ENCODE peak calls at places on chromosomes 5 and 9, in five cellular contexts. T is SK-N-SH, Q is sigmoid colon, L is transverse colon, Y is stomach. A is an unnamed sample. For H3K27me3, the result is how much of the 10 kb centered on the place peaks cover.

GRCh38 chr5:72510610-72511121 is 3.5 kb upstream of the ZNF366 start:
- DNase-seq in T (no peak), Q (peak), L (no peak), Y (no peak), A (peak)

GRCh38 chr5:57416246-57416996 is 66.2 kb downstream of the ACTBL2 start:
- DNase-seq in T (peak), Q (no peak), L (no peak), Y (no peak), A (no peak)

GRCh38 chr9:76835571-76836283 is 70.2 kb downstream of the PRUNE2 start:
- DNase-seq in T (no peak), Q (peak), L (no peak), Y (no peak), A (no peak)

GRCh38 chr9:104009853-104010252 is 84.3 kb upstream of the SMC2 start:
- DNase-seq in T (no peak), Q (no peak), L (no peak), Y (no peak), A (no peak)

GRCh38 chr5:56481147-56481997 is 248.2 kb upstream of the ANKRD55 start:
- DNase-seq in T (peak), Q (peak), L (peak), Y (peak), A (no peak)

GRCh38 chr5:156617426-156617825 is 232.7 kb upstream of the PPP1R2B start:
- DNase-seq in T (no peak), Q (no peak), L (no peak), Y (no peak), A (no peak)

GRCh38 chr9:27413507-27414214 is 110.4 kb upstream of the IFNK start:
- DNase-seq in T (no peak), Q (no peak), L (no peak), Y (no peak), A (no peak)

GRCh38 chr5:93831449-93831848 is 90.0 kb upstream of the POU5F2 start:
- DNase-seq in T (no peak), Q (no peak), L (no peak), Y (no peak), A (no peak)

GRCh38 chr5:116563909-116564308 is 10.7 kb downstream of the SEMA6A start:
- DNase-seq in T (no peak), Q (no peak), L (no peak), Y (no peak), A (no peak)

GRCh38 chr5:429453-430188 is 13.4 kb upstream of the EXOC3 start:
- DNase-seq in T (no peak), Q (peak), L (peak), Y (peak), A (no peak)

GRCh38 chr5:39309534-39309933 is 54.8 kb downstream of the C9 start:
- DNase-seq in T (no peak), Q (no peak), L (no peak), Y (no peak), A (no peak)

GRCh38 chr9:129626944-129627297 is 958 bp downstream of the NTMT1 start:
- DNase-seq in T (no peak), Q (no peak), L (no peak), Y (no peak), A (no peak)

GRCh38 chr9:131173995-131174394 is 48.6 kb downstream of the NUP214 start:
- DNase-seq in T (no peak), Q (no peak), L (no peak), Y (no peak), A (no peak)

GRCh38 chr5:94691947-94692346 is 73.5 kb downstream of the SLF1 start:
- DNase-seq in T (peak), Q (no peak), L (no peak), Y (no peak), A (no peak)

GRCh38 chr9:87647114-87647513 is 78.8 kb upstream of the CTSL start:
- DNase-seq in T (no peak), Q (no peak), L (no peak), Y (no peak), A (no peak)

GRCh38 chr5:40798012-40798855 is at the start of gene PRKAA1:
- DNase-seq in T (peak), Q (peak), L (peak), Y (peak), A (peak)

GRCh38 chr9:20557890-20558608 is 64.2 kb downstream of the MLLT3 start:
- DNase-seq in T (no peak), Q (no peak), L (peak), Y (no peak), A (no peak)

GRCh38 chr5:102048940-102049339 is 247.1 kb downstream of the SLCO4C1 start:
- DNase-seq in T (peak), Q (no peak), L (no peak), Y (no peak), A (no peak)

GRCh38 chr5:65882278-65882677 is 44.1 kb upstream of the ERBIN start:
- DNase-seq in T (no peak), Q (no peak), L (no peak), Y (no peak), A (no peak)

GRCh38 chr5:150286820-150287219 is 2.8 kb downstream of the CAMK2A start:
- DNase-seq in T (peak), Q (no peak), L (no peak), Y (no peak), A (no peak)

GRCh38 chr9:115341401-115341800 is 223.4 kb upstream of the TNC start:
- DNase-seq in T (no peak), Q (peak), L (no peak), Y (no peak), A (peak)

GRCh38 chr5:3537942-3538341 is 57.7 kb upstream of the IRX1 start:
- DNase-seq in T (no peak), Q (no peak), L (no peak), Y (no peak), A (no peak)

GRCh38 chr9:128094950-128095544 is 27.0 kb downstream of the SLC25A25 start:
- DNase-seq in T (no peak), Q (no peak), L (no peak), Y (no peak), A (no peak)

GRCh38 chr5:121503111-121503840 is 348.4 kb upstream of the FTMT start:
- DNase-seq in T (peak), Q (no peak), L (peak), Y (peak), A (no peak)

GRCh38 chr9:107158321-107158720 is 124.8 kb upstream of the RAD23B start:
- DNase-seq in T (peak), Q (no peak), L (no peak), Y (no peak), A (no peak)

GRCh38 chr9:14435871-14436270 is 121.9 kb upstream of the NFIB start:
- DNase-seq in T (no peak), Q (no peak), L (no peak), Y (no peak), A (no peak)

GRCh38 chr9:69221036-69221435 is 47.0 kb downstream of the TJP2 start:
- DNase-seq in T (no peak), Q (no peak), L (no peak), Y (no peak), A (no peak)

GRCh38 chr5:88140863-88141694 is 127.6 kb downstream of the TMEM161B start:
- DNase-seq in T (peak), Q (peak), L (peak), Y (peak), A (peak)

GRCh38 chr9:125659954-125660353 is 47.1 kb downstream of the MAPKAP1 start:
- DNase-seq in T (no peak), Q (no peak), L (no peak), Y (no peak), A (no peak)

GRCh38 chr9:91421022-91421765 is 2.4 kb downstream of the NFIL3 start:
- DNase-seq in T (peak), Q (peak), L (peak), Y (no peak), A (peak)

GRCh38 chr5:180346358-180346757 is 6.8 kb downstream of the GFPT2 start:
- DNase-seq in T (no peak), Q (no peak), L (no peak), Y (no peak), A (no peak)

GRCh38 chr9:18268381-18268780 is 205.6 kb upstream of the ADAMTSL1 start:
- DNase-seq in T (no peak), Q (no peak), L (no peak), Y (no peak), A (no peak)

DNA sequence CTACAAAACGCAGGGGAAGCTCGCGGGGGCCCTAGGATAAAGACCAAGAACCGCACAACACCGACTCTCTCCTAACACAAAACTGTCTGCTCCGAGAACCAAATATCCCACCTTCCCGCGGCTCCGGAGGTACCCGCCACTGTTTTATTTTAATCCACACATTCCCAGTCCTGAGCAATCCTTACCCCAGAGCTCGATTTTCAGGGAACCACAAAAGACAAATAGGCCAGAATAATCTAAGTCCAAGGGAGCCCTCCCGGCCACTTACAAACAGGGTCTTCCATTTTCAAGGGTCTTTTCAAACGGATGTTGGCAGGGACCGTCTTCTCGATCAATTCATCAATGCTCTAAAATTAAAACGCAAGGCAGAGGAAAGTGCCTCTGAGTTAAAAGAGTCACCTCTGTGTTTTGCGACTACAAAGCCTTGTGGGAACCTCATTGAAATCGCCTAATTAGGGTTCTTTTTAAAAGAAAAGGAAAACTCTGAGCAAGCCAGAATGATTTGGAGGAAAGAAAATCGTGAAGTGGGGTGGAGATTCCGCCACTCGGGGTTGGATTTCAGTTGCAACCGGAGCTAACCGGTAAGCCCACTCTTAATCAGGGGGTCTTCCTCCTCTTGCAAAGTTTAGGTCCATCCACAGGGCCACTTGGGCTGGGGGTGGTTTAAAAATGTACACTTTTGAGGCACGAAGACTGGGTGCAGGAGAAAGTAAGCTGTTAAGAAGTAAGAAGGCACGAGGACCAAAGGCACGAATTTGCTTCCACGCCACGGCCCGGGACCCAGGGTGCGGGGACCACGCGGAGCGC is 980 bp downstream of the GLDC start:
- DNase-seq in T (no peak), Q (no peak), L (no peak), Y (no peak), A (no peak)
- H3K27me3 ChIP-seq in T (under half), Q (half or more), L (half or more), Y (under half), A (half or more)

GRCh38 chr5:141603912-141604311 is 14.9 kb downstream of the DIAPH1 start:
- DNase-seq in T (no peak), Q (no peak), L (no peak), Y (no peak), A (no peak)

GRCh38 chr5:141608046-141608445 is 10.8 kb downstream of the DIAPH1 start:
- DNase-seq in T (no peak), Q (no peak), L (no peak), Y (no peak), A (no peak)

GRCh38 chr5:141608557-141608956 is 10.2 kb downstream of the DIAPH1 start:
- DNase-seq in T (no peak), Q (no peak), L (no peak), Y (no peak), A (no peak)

GRCh38 chr5:141604318-141604717 is 14.5 kb downstream of the DIAPH1 start:
- DNase-seq in T (no peak), Q (peak), L (peak), Y (peak), A (peak)

DNA sequence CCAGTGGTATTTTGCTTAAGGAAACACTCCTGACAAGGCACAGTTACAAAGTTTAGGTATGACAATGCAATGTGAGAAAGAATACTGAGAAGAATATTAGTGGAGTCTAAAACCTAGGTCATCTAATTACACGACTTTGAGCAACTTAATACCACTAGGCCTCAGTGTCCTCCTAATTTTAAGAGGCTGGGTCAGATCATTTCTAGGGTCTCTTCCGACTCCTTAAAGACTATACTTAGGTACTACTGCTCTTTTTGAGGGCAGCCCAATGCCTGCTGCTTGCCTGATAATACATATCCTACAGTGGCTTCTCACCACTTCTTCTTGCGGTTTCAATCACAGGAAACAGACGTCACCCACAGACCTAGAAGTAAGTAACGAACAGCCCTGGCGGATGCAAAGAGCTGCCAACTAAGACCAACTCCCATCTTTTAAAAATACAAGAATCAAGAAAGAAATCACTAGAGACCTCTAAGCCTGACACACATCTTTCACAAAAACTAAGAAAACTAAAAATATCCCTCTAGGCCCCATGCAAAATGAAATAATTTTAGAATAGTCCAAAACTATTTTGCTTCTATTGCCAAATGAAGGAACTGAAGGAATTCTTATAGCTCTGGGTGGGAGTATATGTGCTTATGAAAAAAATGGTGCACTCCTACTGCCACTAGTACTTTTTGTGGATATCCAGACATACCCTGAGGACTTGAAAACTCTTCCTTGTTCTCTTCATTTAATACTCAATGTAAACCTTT is 13.1 kb downstream of the DIAPH1 start:
- DNase-seq in T (no peak), Q (peak), L (peak), Y (peak), A (no peak)
- TF ChIP-seq EP300 in T (no peak), Q (no peak), L (no peak), Y (no peak), A (no peak)

DNA sequence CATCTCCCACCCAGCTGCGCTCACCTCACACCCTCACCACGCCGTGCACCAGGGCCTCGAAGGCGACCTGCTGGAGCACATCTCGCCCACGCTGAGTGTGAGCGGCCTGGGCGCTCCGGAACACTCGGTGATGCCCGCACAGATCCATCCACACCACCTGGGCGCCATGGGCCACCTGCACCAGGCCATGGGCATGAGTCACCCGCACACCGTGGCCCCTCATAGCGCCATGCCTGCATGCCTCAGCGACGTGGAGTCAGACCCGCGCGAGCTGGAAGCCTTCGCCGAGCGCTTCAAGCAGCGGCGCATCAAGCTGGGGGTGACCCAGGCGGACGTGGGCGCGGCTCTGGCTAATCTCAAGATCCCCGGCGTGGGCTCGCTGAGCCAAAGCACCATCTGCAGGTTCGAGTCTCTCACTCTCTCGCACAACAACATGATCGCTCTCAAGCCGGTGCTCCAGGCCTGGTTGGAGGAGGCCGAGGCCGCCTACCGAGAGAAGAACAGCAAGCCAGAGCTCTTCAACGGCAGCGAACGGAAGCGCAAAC is 1.1 kb downstream of the POU4F3 start:
- DNase-seq in T (no peak), Q (no peak), L (no peak), Y (no peak), A (no peak)
- H3K27me3 ChIP-seq in T (half or more), Q (half or more), L (half or more), Y (under half), A (half or more)

GRCh38 chr5:107474724-107475489 is 195.8 kb downstream of the EFNA5 start:
- DNase-seq in T (no peak), Q (no peak), L (no peak), Y (no peak), A (no peak)
- TF ChIP-seq EP300 in T (no peak), Q (no peak), L (no peak), Y (no peak), A (no peak)

GRCh38 chr5:42944989-42945388 is 95.1 kb downstream of the ANXA2R start:
- DNase-seq in T (no peak), Q (no peak), L (no peak), Y (no peak), A (no peak)
- H3K27me3 ChIP-seq in T (under half), Q (half or more), L (half or more), Y (under half), A (half or more)

GRCh38 chr5:109900911-109901627 is 211.3 kb downstream of the MAN2A1 start:
- DNase-seq in T (no peak), Q (no peak), L (no peak), Y (no peak), A (no peak)
- TF ChIP-seq EP300 in T (no peak), Q (no peak), L (no peak), Y (no peak), A (no peak)

GRCh38 chr5:1931590-1932138 is 48.9 kb upstream of the IRX4 start:
- DNase-seq in T (no peak), Q (peak), L (peak), Y (peak), A (peak)

GRCh38 chr5:1929108-1929991 is 46.6 kb upstream of the IRX4 start:
- DNase-seq in T (no peak), Q (no peak), L (no peak), Y (no peak), A (peak)

GRCh38 chr5:1933364-1934055 is 50.8 kb upstream of the IRX4 start:
- DNase-seq in T (no peak), Q (no peak), L (no peak), Y (no peak), A (no peak)

GRCh38 chr5:1930880-1931589 is 48.3 kb upstream of the IRX4 start:
- DNase-seq in T (peak), Q (peak), L (no peak), Y (no peak), A (peak)

GRCh38 chr5:1930501-1930879 is 47.8 kb upstream of the IRX4 start:
- DNase-seq in T (no peak), Q (peak), L (no peak), Y (no peak), A (no peak)
- H3K27me3 ChIP-seq in T (half or more), Q (under half), L (half or more), Y (under half), A (under half)

GRCh38 chr5:129114539-129115193 is 20.1 kb downstream of the ISOC1 start:
- DNase-seq in T (no peak), Q (no peak), L (no peak), Y (no peak), A (no peak)
- TF ChIP-seq EP300 in T (no peak), Q (no peak), L (no peak), Y (no peak), A (no peak)

A was measured in suprapubic skin.